ENCODE peak calls at places on chromosomes 1 and 21, in four cellular contexts. W, K, Y and E are unnamed samples. For H3K4me1, the result is how much of the 10 kb centered on the place peaks cover.

GRCh38 chr1:208888376-208888775 is 644.2 kb upstream of the PLXNA2 start:
- DNase-seq in K (no peak), W (no peak), Y (no peak), E (no peak)

GRCh38 chr1:64469614-64469976 is 334 bp upstream of the CACHD1 start:
- DNase-seq in Y (no peak), W (no peak), K (no peak), E (no peak)

GRCh38 chr1:244027491-244027890 is 23.6 kb upstream of the ZBTB18 start:
- DNase-seq in K (no peak), Y (no peak), W (no peak), E (no peak)

GRCh38 chr1:204345425-204345824 is 14.3 kb downstream of the PLEKHA6 start:
- DNase-seq in K (no peak), Y (no peak), W (no peak), E (no peak)

GRCh38 chr1:33377013-33377412 is 53.9 kb downstream of the PHC2 start:
- DNase-seq in W (no peak), Y (no peak), K (no peak), E (no peak)

GRCh38 chr1:173202430-173203145 is 4.5 kb downstream of the TNFSF4 start:
- DNase-seq in W (peak), K (peak), Y (no peak), E (no peak)

GRCh38 chr1:84550826-84551225 is 23.4 kb downstream of the CTBS start:
- DNase-seq in K (no peak), Y (no peak), W (no peak), E (no peak)

GRCh38 chr1:15251807-15252546 is 5.0 kb downstream of the FHAD1 start:
- DNase-seq in W (no peak), Y (no peak), K (no peak), E (no peak)

GRCh38 chr1:38858833-38859560 is 575 bp downstream of the RRAGC start:
- DNase-seq in K (no peak), Y (peak), W (peak), E (peak)

GRCh38 chr1:62082456-62083363 is 111.9 kb upstream of the L1TD1 start:
- DNase-seq in K (peak), W (peak), Y (no peak), E (no peak)

GRCh38 chr1:115538579-115538978 is 103.2 kb upstream of the VANGL1 start:
- DNase-seq in K (no peak), Y (no peak), W (no peak), E (no peak)

GRCh38 chr1:70504176-70504820 is 93.2 kb downstream of the CTH start:
- DNase-seq in K (no peak), Y (no peak), W (no peak), E (no peak)

DNA sequence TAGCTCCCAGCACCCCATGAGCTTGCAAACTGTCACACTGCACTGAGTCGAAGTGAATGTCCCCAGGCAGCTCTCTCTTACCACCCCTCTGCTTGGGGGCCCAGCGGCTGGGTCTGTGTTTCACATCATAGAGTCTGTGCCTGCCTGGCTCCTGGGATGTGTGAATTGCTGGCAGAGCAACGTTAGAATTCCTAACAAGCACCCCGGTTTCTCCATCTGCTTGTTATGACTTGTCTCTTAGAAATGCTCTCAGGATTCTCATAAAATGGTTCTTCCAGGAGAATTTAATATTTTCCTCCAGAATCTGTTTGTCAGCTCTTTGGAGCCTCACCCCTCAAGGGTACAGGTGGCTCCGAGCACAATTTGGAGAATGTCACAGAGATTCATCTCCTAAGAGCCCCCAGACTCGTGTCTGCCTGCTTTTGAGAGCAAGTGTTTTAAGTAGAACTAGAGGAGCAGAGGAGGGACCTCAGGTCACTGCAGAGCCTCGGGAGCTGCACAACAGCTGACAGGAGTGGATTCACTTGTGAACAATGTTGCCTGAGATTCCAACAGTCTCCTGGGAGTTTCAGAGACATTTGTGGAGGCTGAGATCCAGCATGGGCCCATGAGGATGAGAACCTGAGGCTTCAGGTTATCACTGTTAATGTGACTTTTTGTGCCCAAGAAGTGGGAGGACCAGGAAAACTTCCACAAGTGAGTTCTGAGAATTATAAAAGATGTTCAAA is 131.5 kb downstream of the KCNJ6 start:
- DNase-seq in W (no peak), K (no peak), Y (no peak), E (no peak)
- H3K4me1 ChIP-seq in W (under half), K (under half), Y (under half), E (under half)

GRCh38 chr1:40318970-40319621 is 2.0 kb upstream of the COL9A2 start:
- DNase-seq in K (no peak), W (no peak), Y (no peak), E (no peak)
- H3K27ac ChIP-seq in K (no peak), W (no peak), Y (no peak), E (no peak)

GRCh38 chr1:161709373-161709772 is 2.3 kb downstream of the FCRLA start:
- DNase-seq in Y (no peak), W (no peak), K (no peak), E (no peak)
- H3K4me1 ChIP-seq in Y (under half), W (under half), K (under half), E (under half)

GRCh38 chr1:113874017-113874879 is 2.7 kb upstream of the PTPN22 start:
- DNase-seq in W (no peak), K (no peak), Y (no peak), E (no peak)
- H3K27ac ChIP-seq in W (no peak), K (no peak), Y (no peak), E (no peak)

GRCh38 chr1:161188381-161188780 is 10.5 kb downstream of the ADAMTS4 start:
- DNase-seq in K (no peak), W (no peak), Y (no peak), E (no peak)

GRCh38 chr1:161182214-161182613 is 4.9 kb upstream of the B4GALT3 start:
- DNase-seq in W (no peak), K (no peak), Y (no peak), E (no peak)

GRCh38 chr1:161185732-161186311 is 8.5 kb upstream of the B4GALT3 start:
- DNase-seq in W (no peak), Y (no peak), K (no peak), E (no peak)

GRCh38 chr1:161187311-161187710 is 10.0 kb upstream of the B4GALT3 start:
- DNase-seq in Y (no peak), K (no peak), W (no peak), E (no peak)

DNA sequence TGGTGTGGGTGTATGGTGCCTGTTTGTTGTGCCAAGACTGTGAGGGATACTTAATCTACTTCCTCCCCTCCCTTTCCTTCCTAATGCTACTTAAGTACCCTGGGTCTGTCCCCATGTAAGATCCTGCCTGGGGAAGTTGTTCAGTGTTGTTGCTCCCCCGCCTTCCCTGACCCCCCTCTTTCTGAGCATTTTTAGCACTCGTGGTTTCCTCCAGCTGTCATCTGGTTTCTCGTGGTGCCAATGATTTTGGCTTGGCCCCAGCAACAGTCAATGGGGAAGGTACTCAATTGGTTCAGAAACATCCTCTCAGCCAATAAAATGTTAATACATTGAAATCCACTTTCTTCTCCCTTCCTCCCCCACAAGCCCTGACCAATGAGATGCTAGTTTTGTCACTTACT is 8.0 kb upstream of the B4GALT3 start:
- DNase-seq in K (no peak), W (peak), Y (peak), E (peak)
- H3K4me1 ChIP-seq in K (under half), W (under half), Y (under half), E (under half)

DNA sequence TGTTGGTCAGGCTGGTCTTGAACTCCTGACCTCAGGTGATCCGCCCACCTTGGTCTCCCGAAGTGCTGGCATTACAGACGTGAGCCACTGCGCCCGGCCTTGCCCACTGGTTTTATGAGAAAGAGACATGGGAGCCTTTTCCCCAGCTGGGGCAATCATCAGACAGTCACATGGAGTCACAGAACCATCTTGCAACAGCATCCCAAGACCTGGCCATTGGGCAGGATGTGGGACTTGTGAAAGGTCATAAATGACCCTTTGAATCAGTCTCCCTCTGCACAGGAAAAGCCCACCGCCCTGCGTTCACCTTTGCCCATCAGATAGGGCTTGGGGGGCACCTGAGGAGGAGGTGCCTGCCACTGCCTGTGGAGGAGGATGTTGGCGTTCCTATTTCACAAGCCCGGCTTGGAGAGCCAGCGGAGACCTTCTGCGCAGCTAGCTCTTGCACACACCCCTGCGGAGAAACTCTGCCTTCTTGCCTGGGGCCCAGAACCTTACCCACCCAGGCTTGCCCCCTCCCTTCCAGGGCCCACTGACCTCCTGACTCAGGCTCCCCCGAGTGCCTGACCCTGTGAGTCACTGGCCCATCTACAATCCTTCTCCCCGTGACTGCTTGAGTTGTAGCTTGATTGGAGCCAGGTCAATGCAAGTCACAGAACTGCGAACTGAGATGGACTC is 3.6 kb downstream of the HES2 start:
- DNase-seq in K (no peak), W (no peak), Y (no peak), E (no peak)
- H3K27ac ChIP-seq in K (no peak), W (no peak), Y (no peak), E (no peak)

DNA sequence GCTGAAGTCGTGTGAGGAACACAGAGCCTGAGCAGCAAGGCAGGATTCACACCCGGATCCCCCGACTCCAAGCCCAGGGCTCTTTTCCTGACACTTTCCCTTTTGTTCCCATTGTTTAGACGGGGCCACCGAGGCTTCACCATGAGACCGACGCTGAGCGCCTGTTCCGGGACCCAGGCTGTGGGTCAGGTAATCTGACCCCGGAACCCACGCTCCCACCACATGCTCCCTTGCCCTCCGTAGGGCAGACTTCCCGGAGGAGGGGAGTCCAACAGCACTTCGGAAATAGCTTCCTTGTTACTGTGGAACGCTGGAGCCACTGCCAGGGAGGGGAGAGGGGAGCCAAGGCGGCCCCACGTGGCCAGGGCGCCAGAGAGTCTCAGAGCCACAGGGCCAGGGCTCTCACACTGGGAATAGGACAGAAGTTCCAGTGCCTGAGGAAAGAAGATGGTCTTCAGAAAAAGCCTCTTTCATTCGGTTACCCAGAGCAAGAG is 18.4 kb downstream of the RUNX3 start:
- DNase-seq in Y (no peak), K (no peak), W (no peak), E (no peak)
- H3K4me1 ChIP-seq in Y (under half), K (under half), W (under half), E (under half)

GRCh38 chr1:223089250-223089649 is 53.8 kb downstream of the TLR5 start:
- DNase-seq in W (no peak), Y (no peak), K (no peak), E (no peak)
- H3K27ac ChIP-seq in W (no peak), Y (no peak), K (no peak), E (no peak)